ENCODE peak calls at places on chromosomes 12 and 14, in five cellular contexts. X is GM23248, Y is left lung, R is WERI-Rb-1, E is endodermal cell. O is an unnamed sample.
A peak's percentile ranks its signal among the peaks of the same experiment; 100 is the strongest.

GRCh38 chr12:107515446-107515958 is 170.1 kb upstream of the PWP1 start:
- DNase-seq in R (no peak), Y (peak; percentile 63), E (peak; percentile 78), X (peak; percentile 98), O (peak; percentile 9)

GRCh38 chr12:118537481-118537917 is 161.1 kb downstream of the SUDS3 start:
- DNase-seq in R (no peak), X (no peak), E (no peak), Y (no peak), O (peak; percentile 56)

GRCh38 chr12:102454808-102455760 is 25.3 kb downstream of the IGF1 start:
- DNase-seq in R (no peak), X (peak; percentile 73), Y (peak; percentile 60), E (no peak), O (no peak)

GRCh38 chr12:118922405-118922804 is 58.9 kb upstream of the SRRM4 start:
- DNase-seq in R (no peak), X (no peak), E (peak; percentile 87), Y (no peak), O (peak; percentile 47)

GRCh38 chr14:64801800-64802199 is 77.9 kb downstream of the SPTB start:
- DNase-seq in X (peak; percentile 36), R (peak; percentile 60), E (peak; percentile 88), Y (no peak), O (peak; percentile 91)

GRCh38 chr12:75635606-75636444 is 124.4 kb upstream of the KRR1 start:
- DNase-seq in X (peak; percentile 88), E (no peak), R (no peak), Y (no peak), O (no peak)

GRCh38 chr14:56145965-56146364 is 27.8 kb downstream of the PELI2 start:
- DNase-seq in R (no peak), E (no peak), X (peak; percentile 89), Y (no peak), O (no peak)

GRCh38 chr12:17204289-17205054 is 598.5 kb upstream of the LMO3 start:
- DNase-seq in X (no peak), E (no peak), R (no peak), Y (no peak), O (no peak)

GRCh38 chr12:93376436-93377251 is 1.1 kb upstream of the NUDT4 start:
- DNase-seq in X (peak; percentile 71), E (peak; percentile 88), R (peak; percentile 26), Y (peak; percentile 74), O (peak; percentile 47)

GRCh38 chr14:85764809-85765208 is 234.9 kb downstream of the FLRT2 start:
- DNase-seq in Y (peak; percentile 35), X (no peak), E (no peak), R (no peak), O (no peak)

GRCh38 chr12:47651368-47652254 is 54.2 kb downstream of the RPAP3 start:
- DNase-seq in Y (peak; percentile 62), X (peak; percentile 89), R (peak; percentile 51), E (peak; percentile 82), O (peak; percentile 10)

GRCh38 chr14:88825078-88825458 is 617 bp downstream of the TTC8 start:
- DNase-seq in E (no peak), R (no peak), Y (no peak), X (peak; percentile 63), O (peak; percentile 12)

GRCh38 chr12:22499445-22499844 is 44.9 kb downstream of the C2CD5 start:
- DNase-seq in X (no peak), Y (no peak), E (no peak), R (no peak), O (no peak)

GRCh38 chr12:27866382-27867101 is 86.5 kb upstream of the MANSC4 start:
- DNase-seq in R (no peak), Y (no peak), E (no peak), X (peak; percentile 85), O (no peak)

GRCh38 chr14:21656980-21657379 is 3.3 kb downstream of the OR4E2 start:
- DNase-seq in R (no peak), X (no peak), Y (no peak), E (no peak), O (no peak)

GRCh38 chr12:26280869-26281268 is 85.5 kb downstream of the SSPN start:
- DNase-seq in R (no peak), E (no peak), X (no peak), Y (no peak), O (no peak)

GRCh38 chr12:26283617-26284016 is 88.2 kb downstream of the SSPN start:
- DNase-seq in Y (no peak), E (no peak), X (no peak), R (no peak), O (no peak)

GRCh38 chr12:26282339-26282945 is 87.1 kb downstream of the SSPN start:
- DNase-seq in X (no peak), E (no peak), Y (no peak), R (no peak), O (no peak)

GRCh38 chr12:26281320-26281719 is 85.9 kb downstream of the SSPN start:
- DNase-seq in Y (no peak), R (no peak), E (no peak), X (peak; percentile 61), O (no peak)

GRCh38 chr12:26283046-26283445 is 87.7 kb downstream of the SSPN start:
- DNase-seq in X (no peak), R (no peak), Y (no peak), E (no peak), O (no peak)
- H3K4me3 ChIP-seq in X (no peak overlapping the region), R (no peak overlapping the region), Y (no peak overlapping the region), E (no peak overlapping the region), O (no peak overlapping the region)

GRCh38 chr14:100144645-100144995 is 14.8 kb downstream of the DEGS2 start:
- DNase-seq in X (no peak), Y (no peak), E (no peak), R (no peak), O (no peak)
- H3K36me3 ChIP-seq in X (no peaks in the 10 kb centered on the region), Y (peaks cover 19% of the 10 kb centered on the region), E (peaks cover 3% of the 10 kb centered on the region), R (no peaks in the 10 kb centered on the region), O (no peaks in the 10 kb centered on the region)

GRCh38 chr12:100717733-100718067 is 76.9 kb upstream of the ANO4 start:
- DNase-seq in Y (no peak), X (peak; percentile 52), E (no peak), R (no peak), O (no peak)
- H3K27me3 ChIP-seq in Y (peaks cover 66% of the 10 kb centered on the region), X (no peaks in the 10 kb centered on the region), E (peaks cover 35% of the 10 kb centered on the region), R (no peaks in the 10 kb centered on the region), O (peaks cover 35% of the 10 kb centered on the region)

GRCh38 chr12:4434299-4434698 is 11.3 kb downstream of the FGF6 start:
- DNase-seq in E (peak; percentile 35), X (no peak), R (peak; percentile 0), Y (no peak), O (no peak)

GRCh38 chr12:4435537-4435936 is 10.1 kb downstream of the FGF6 start:
- DNase-seq in X (no peak), E (peak; percentile 25), R (peak; percentile 1), Y (no peak), O (no peak)

GRCh38 chr12:4431436-4431835 is 14.2 kb downstream of the FGF6 start:
- DNase-seq in R (no peak), E (peak; percentile 54), Y (no peak), X (no peak), O (no peak)

GRCh38 chr12:4432878-4433820 is 12.5 kb downstream of the FGF6 start:
- DNase-seq in R (peak; percentile 2), X (no peak), E (peak; percentile 73), Y (no peak), O (no peak)

DNA sequence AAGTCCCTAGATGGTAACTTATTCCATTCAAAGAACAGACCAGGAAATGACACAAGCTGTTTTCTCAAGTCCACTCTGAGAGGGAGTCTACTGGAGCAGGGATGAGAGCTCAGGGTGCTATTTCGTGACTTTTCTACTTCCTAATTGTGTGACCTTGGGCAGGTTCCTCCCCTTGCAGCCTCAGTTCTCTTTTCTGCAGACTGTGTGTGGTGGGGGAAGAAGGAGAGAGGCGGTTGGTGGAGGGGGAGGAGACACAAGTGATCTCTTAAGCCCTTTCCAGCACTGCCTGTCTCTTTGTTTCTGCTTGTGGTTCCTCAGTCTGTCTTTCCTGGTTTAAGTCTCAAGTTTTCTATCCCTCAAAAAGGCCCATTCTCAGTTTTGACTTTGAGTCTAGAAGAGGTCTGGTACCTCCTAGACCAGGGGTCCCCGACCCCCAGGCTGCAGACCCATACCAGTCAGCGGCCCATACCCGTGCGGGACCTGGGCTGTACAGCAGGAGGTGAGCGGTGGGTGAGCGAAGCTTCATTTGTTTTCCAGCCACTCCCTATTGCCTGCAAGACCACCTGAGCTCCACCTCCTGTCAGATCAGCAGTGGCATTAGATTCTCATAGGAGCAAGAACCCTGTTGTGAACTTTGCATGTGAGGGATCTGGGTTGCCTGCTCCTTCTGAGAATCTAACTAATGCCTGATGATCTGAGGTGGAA is 10.7 kb downstream of the FGF6 start:
- DNase-seq in E (peak; percentile 47), X (no peak), R (peak; percentile 3), Y (no peak), O (no peak)
- H3K4me3 ChIP-seq in E (no peak overlapping the region), X (no peak overlapping the region), R (no peak overlapping the region), Y (no peak overlapping the region), O (no peak overlapping the region)

DNA sequence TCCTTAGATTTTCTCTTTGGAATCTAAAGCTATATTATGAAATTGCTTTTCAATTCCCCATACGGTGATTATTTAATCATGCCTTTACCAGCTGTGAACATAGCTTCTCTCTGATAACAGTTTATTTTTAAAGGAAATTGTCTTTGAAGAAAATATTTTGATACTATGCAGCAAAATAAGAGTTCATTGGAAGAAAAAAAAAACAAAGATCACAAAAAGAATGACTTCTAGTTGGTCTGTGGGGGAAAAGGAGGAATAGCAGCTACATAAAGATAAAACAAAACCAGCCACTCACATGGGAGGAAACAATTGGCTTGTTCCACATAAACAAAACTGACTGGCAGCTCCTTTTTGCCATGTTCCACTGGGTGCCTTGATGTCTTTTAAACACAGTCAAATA is 71.4 kb downstream of the BMP4 start:
- DNase-seq in R (no peak), E (no peak), Y (no peak), X (no peak), O (no peak)
- H3K36me3 ChIP-seq in R (no peaks in the 10 kb centered on the region), E (no peaks in the 10 kb centered on the region), Y (no peaks in the 10 kb centered on the region), X (no peaks in the 10 kb centered on the region), O (no peaks in the 10 kb centered on the region)

DNA sequence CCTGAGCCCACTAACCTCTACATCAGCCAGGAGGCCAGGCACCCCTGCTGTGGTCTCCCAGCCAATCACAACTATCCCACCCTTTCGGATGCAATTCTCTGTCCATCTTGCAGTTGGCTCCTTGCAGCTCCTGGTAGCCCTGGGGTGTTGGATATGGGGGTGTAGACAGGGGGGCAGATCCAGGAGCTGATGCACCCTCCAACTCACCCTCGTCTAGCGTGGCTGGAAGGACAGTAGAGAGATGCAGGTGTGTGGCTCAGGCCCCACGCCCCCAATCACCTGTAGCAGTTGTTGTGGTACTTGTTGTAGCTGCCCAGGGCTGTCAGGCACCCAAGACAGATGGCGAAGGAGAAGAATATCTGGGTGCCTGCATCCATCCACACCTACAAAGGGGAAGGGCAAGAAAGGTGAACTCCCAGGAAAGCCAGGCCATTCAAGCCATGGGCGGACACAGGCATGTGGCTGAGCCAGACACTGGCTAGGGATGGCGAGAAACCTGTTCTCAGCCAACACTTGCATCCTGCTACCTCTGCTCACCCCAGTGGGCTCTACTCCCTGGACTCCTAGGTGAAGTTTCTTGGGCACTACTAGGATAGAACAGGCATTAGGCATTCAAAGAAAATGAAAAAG is 13.4 kb upstream of the SLC6A12 start:
- DNase-seq in R (no peak), X (no peak), Y (no peak), E (peak; percentile 40), O (peak; percentile 26)
- H3K27me3 ChIP-seq in R (no peaks in the 10 kb centered on the region), X (peaks cover 66% of the 10 kb centered on the region), Y (peaks cover 9% of the 10 kb centered on the region), E (no peaks in the 10 kb centered on the region), O (no peaks in the 10 kb centered on the region)

DNA sequence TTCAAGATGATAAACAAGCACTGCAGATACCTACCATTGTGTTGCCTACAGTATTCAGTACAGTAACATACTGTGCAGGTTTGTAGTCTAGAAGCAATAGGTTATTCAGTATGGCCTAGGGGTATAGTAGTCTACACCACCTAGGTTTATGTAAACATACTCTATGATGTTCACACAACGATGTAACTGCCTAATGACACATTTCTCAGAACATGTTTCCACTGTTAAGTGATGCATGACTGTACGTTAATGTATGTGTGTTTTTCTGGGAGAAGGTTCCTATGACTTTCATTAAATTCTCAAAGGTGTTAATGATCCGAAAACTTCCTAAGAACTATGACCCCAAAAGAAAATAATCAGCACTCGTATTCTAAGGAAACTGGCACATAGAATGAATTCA is 20.9 kb upstream of the CALM1 start:
- DNase-seq in Y (no peak), X (no peak), R (no peak), E (no peak), O (no peak)
- H3K4me3 ChIP-seq in Y (no peak overlapping the region), X (no peak overlapping the region), R (no peak overlapping the region), E (no peak overlapping the region), O (no peak overlapping the region)

O was measured in H7.